ENCODE peak calls at places on chromosomes 11 and 22, in five cellular contexts. V is adrenal gland, N is neural progenitor cell, B is PC-3, S is cardiac muscle cell. G is an unnamed sample.

GRCh38 chr11:70073881-70074371 is 4.2 kb upstream of the ANO1 start:
- DNase-seq in V (no peak), N (no peak), B (peak), S (peak), G (no peak)

GRCh38 chr11:34616830-34617504 is 3.9 kb upstream of the EHF start:
- DNase-seq in V (no peak), N (no peak), B (no peak), S (peak), G (no peak)

GRCh38 chr11:8642226-8642625 is 40.2 kb downstream of the TRIM66 start:
- DNase-seq in V (no peak), N (no peak), B (no peak), S (no peak), G (no peak)

GRCh38 chr22:20312396-20313191 is 7.3 kb downstream of the DGCR6L start:
- DNase-seq in V (peak), N (peak), B (no peak), S (no peak), G (no peak)

GRCh38 chr11:8262552-8263108 is 1.0 kb downstream of the LMO1 start:
- DNase-seq in V (peak), N (peak), B (peak), S (peak), G (no peak)

GRCh38 chr22:23256986-23257888 is 76.9 kb downstream of the BCR start:
- DNase-seq in V (peak), N (no peak), B (no peak), S (no peak), G (no peak)

GRCh38 chr22:31944700-31945477 is 554 bp downstream of the YWHAH start:
- DNase-seq in V (peak), N (no peak), B (peak), S (peak), G (peak)

GRCh38 chr22:20786536-20786979 is 12.6 kb downstream of the SERPIND1 start:
- DNase-seq in V (no peak), N (no peak), B (no peak), S (no peak), G (no peak)

GRCh38 chr11:68968306-68969255 is 12.2 kb downstream of the MRGPRD start:
- DNase-seq in V (no peak), N (no peak), B (no peak), S (no peak), G (no peak)

GRCh38 chr11:83292709-83293435 is 6.7 kb upstream of the CCDC90B start:
- DNase-seq in V (peak), N (peak), B (peak), S (peak), G (peak)

GRCh38 chr22:36306227-36306626 is 53.3 kb downstream of the APOL1 start:
- DNase-seq in V (no peak), N (no peak), B (no peak), S (no peak), G (no peak)

GRCh38 chr11:9708544-9708943 is 44.7 kb downstream of the SWAP70 start:
- DNase-seq in V (no peak), N (no peak), B (peak), S (no peak), G (no peak)

GRCh38 chr22:19727310-19728150 is 4.2 kb downstream of the GP1BB start:
- DNase-seq in V (no peak), N (no peak), B (no peak), S (no peak), G (no peak)

GRCh38 chr22:36864454-36865215 is 3.8 kb downstream of the NCF4 start:
- DNase-seq in V (no peak), N (no peak), B (no peak), S (no peak), G (no peak)

GRCh38 chr11:128152796-128153696 is 434.3 kb downstream of the ETS1 start:
- DNase-seq in V (no peak), N (no peak), B (peak), S (peak), G (no peak)

GRCh38 chr22:49634006-49634772 is 193.5 kb downstream of the BRD1 start:
- DNase-seq in V (no peak), N (no peak), B (no peak), S (no peak), G (no peak)

GRCh38 chr22:44309647-44310046 is 3.1 kb downstream of the SHISAL1 start:
- DNase-seq in V (no peak), N (no peak), B (no peak), S (peak), G (no peak)

GRCh38 chr22:48096411-48096810 is 1334.0 kb downstream of the TBC1D22A start:
- DNase-seq in V (no peak), N (no peak), B (no peak), S (no peak), G (no peak)

GRCh38 chr11:105923252-105923651 is 98.8 kb downstream of the MSANTD4 start:
- DNase-seq in V (no peak), N (no peak), B (no peak), S (no peak), G (no peak)

GRCh38 chr11:113532697-113533424 is 57.7 kb upstream of the DRD2 start:
- DNase-seq in V (peak), N (peak), B (peak), S (peak), G (peak)

GRCh38 chr11:74696932-74697687 is 34.1 kb downstream of the CHRDL2 start:
- DNase-seq in V (peak), N (peak), B (no peak), S (peak), G (no peak)

GRCh38 chr11:120331301-120331966 is 4.8 kb upstream of the ARHGEF12 start:
- DNase-seq in V (no peak), N (no peak), B (peak), S (peak), G (no peak)

GRCh38 chr11:7612661-7613393 is 60.5 kb downstream of the CYB5R2 start:
- DNase-seq in V (no peak), N (peak), B (peak), S (peak), G (no peak)

GRCh38 chr11:73191151-73191550 is 26.9 kb upstream of the P2RY2 start:
- DNase-seq in V (no peak), N (no peak), B (no peak), S (no peak), G (no peak)

GRCh38 chr11:127117231-127117671 is 116.7 kb upstream of the KIRREL3 start:
- DNase-seq in V (no peak), N (no peak), B (no peak), S (no peak), G (no peak)

GRCh38 chr11:10181811-10182210 is 112.2 kb downstream of the SBF2 start:
- DNase-seq in V (no peak), N (no peak), B (peak), S (peak), G (no peak)

GRCh38 chr11:1229471-1230120 is 6.7 kb downstream of the MUC5B start:
- DNase-seq in V (peak), N (no peak), B (no peak), S (no peak), G (no peak)

GRCh38 chr11:103406357-103406756 is 297.1 kb downstream of the DYNC2H1 start:
- DNase-seq in V (no peak), N (peak), B (no peak), S (no peak), G (no peak)

GRCh38 chr22:37581534-37581933 is 1.6 kb upstream of the LGALS2 start:
- DNase-seq in V (peak), N (no peak), B (peak), S (no peak), G (no peak)

GRCh38 chr11:46254135-46254491 is 23.3 kb upstream of the CREB3L1 start:
- DNase-seq in V (no peak), N (no peak), B (no peak), S (no peak), G (no peak)

GRCh38 chr11:96095884-96096301 is 172.0 kb upstream of the MTMR2 start:
- DNase-seq in V (no peak), N (no peak), B (peak), S (no peak), G (no peak)
- H3K27ac ChIP-seq in V (no peak), N (no peak), B (peak), S (no peak), G (no peak)

GRCh38 chr22:24427500-24428164 is at the start of gene ADORA2A:
- DNase-seq in V (no peak), N (no peak), B (no peak), S (no peak), G (peak)
- H3K4me3 ChIP-seq in V (no peak), N (no peak), B (no peak), S (no peak), G (peak)

GRCh38 chr11:118530180-118530682 is 761 bp upstream of the TMEM25 start:
- DNase-seq in V (peak), N (no peak), B (peak), S (no peak), G (peak)
- H3K27ac ChIP-seq in V (peak), N (no peak), B (peak), S (peak), G (peak)

GRCh38 chr22:41528132-41528766 is 16.0 kb downstream of the POLR3H start:
- DNase-seq in V (peak), N (no peak), B (no peak), S (no peak), G (no peak)
- H3K4me3 ChIP-seq in V (no peak), N (no peak), B (no peak), S (no peak), G (no peak)

DNA sequence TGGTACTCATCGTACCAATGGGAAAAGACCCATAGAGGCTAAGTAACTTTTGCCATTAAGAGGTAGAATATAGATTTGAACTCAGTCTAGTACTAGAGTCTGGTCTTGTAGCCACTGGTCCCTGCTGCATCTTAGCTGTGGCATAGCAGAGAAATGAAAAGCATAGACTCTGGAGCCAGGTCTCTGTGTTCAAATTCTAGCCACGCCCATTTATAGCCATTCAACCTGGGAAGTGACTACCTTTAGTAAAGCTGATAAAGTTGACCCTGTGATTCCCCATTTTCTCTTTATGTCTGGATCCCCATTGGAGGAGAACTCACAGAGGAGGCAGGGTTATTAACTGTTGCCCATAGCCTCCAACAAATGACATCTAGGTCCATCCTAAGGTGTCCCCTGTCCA is 113.6 kb downstream of the ME3 start:
- DNase-seq in V (no peak), N (no peak), B (no peak), S (no peak), G (no peak)
- H3K27ac ChIP-seq in V (peak), N (no peak), B (no peak), S (peak), G (no peak)

G was measured in CD4-positive, alpha-beta memory T cell.